ENCODE peak calls at places on chromosomes 4 and X, in four cellular contexts. B, Z, S and P are unnamed samples.

GRCh38 chr4:187004628-187005027 is 281.0 kb upstream of the FAT1 start:
- DNase-seq in S (no peak), Z (no peak), B (no peak), P (no peak)

GRCh38 chr4:184347251-184348239 is 126.8 kb downstream of the IRF2 start:
- DNase-seq in S (peak; percentile 71), B (peak; percentile 68), Z (no peak), P (no peak)

GRCh38 chr4:81136161-81136910 is 78.7 kb downstream of the PRKG2 start:
- DNase-seq in S (no peak), Z (no peak), B (peak; percentile 95), P (no peak)

GRCh38 chr4:165518024-165518616 is 139.3 kb downstream of the CPE start:
- DNase-seq in S (no peak), B (no peak), Z (no peak), P (no peak)

GRCh38 chrX:135516376-135516775 is 4.1 kb upstream of the INTS6L start:
- DNase-seq in B (no peak), Z (no peak), S (no peak), P (no peak)

GRCh38 chrX:70398899-70399298 is 24.2 kb upstream of the GDPD2 start:
- DNase-seq in B (peak; percentile 16), S (no peak), Z (no peak), P (no peak)

GRCh38 chr4:37742149-37742548 is 56.0 kb upstream of the RELL1 start:
- DNase-seq in S (peak; percentile 31), B (no peak), Z (no peak), P (no peak)

GRCh38 chrX:40068048-40068447 is 29.7 kb downstream of the BCOR start:
- DNase-seq in S (no peak), B (no peak), Z (no peak), P (no peak)

GRCh38 chrX:46333550-46333949 is 211.7 kb downstream of the ZNF674 start:
- DNase-seq in S (peak; percentile 53), B (no peak), Z (no peak), P (no peak)

GRCh38 chrX:22165732-22166457 is 106.8 kb upstream of the CBLL2 start:
- DNase-seq in S (no peak), Z (no peak), B (peak; percentile 45), P (no peak)

GRCh38 chrX:1242901-1243402 is 25.7 kb upstream of the CSF2RA start:
- DNase-seq in S (peak; percentile 78), Z (no peak), B (no peak), P (no peak)

GRCh38 chrX:70464051-70464450 is 19.4 kb downstream of the DLG3 start:
- DNase-seq in S (no peak), Z (no peak), B (no peak), P (no peak)

GRCh38 chrX:18461431-18461830 is 36.0 kb downstream of the CDKL5 start:
- DNase-seq in B (no peak), S (no peak), Z (no peak), P (no peak)

GRCh38 chr4:45442466-45442865 is 681.4 kb downstream of the GABRG1 start:
- DNase-seq in Z (no peak), S (no peak), B (no peak), P (no peak)

DNA sequence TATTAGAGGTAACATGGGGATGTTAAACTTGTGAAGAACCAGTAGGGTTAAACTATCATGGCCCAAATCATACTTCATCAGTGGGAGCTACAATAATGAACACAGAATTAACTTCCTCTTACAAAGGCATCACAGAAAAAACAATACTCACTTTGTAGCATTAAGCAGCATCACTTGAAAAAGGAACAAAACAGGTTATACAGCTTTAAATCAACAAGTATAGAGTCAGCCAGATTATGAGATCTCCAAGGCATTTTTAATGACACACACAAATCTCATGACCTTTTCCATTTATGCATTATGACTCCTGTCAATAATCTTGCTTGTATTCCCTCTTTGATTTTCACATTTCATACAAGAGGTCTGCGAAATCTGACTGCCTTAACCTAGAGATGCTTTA is 18.3 kb downstream of the FBXL5 start:
- DNase-seq in Z (no peak), B (no peak), S (no peak), P (no peak)
- H3K36me3 ChIP-seq in Z (no peaks in the 10 kb centered on the region), B (peaks cover 35% of the 10 kb centered on the region), S (peaks cover 8% of the 10 kb centered on the region), P (no peaks in the 10 kb centered on the region)

GRCh38 chrX:119363391-119363790 is 35.7 kb upstream of the SLC25A43 start:
- DNase-seq in Z (no peak), B (no peak), S (no peak), P (no peak)

GRCh38 chrX:119359618-119360382 is 39.3 kb upstream of the SLC25A43 start:
- DNase-seq in Z (no peak), B (no peak), S (no peak), P (no peak)
- TF ChIP-seq CTCF in Z (no peak), B (no peak), S (no peak), P (no peak)

DNA sequence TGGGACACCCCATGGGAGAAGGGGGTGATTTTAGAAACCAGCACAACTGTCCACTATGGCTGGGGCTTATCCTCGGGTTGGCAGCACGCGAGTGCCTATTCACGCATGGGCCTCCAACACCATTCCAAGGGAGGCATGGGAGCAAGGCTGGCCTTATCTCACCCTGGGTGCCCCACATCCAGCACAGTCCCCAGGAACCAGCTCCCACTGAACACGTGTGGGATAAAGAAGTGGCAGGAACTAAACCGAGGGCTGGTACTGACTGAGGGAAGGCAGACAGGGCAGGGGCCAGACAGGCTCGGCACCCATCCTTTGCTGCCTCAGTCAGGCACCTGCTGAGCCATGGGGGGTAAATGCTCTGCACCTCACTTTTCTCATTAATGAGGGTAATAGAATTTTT is 43.7 kb upstream of the GPR78 start:
- DNase-seq in Z (no peak), S (no peak), B (no peak), P (no peak)
- H3K27ac ChIP-seq in Z (no peak overlapping the region), S (peak overlapping the region; percentile 86), B (no peak overlapping the region), P (no peak overlapping the region)

DNA sequence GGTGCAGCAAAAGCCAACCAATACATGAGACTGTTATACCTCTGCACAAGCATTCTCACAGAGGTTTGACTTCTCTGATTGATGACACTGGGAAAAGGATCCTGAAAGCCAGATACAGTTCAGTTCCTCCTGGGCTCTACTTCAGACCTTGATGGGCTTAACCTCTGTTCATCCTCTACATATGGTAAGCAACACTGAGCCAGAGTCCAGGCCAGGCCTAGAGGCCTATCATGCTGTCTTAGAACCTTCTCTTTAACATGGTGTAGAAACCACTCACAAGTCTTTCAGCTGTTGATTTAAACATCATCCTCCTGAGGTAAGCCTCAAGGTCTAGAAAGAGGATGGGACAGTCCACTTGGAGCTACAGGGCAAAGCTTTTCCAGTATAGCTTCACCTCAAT is 9.2 kb downstream of the MAD2L1 start:
- DNase-seq in Z (no peak), B (no peak), S (no peak), P (no peak)
- H3K36me3 ChIP-seq in Z (no peaks in the 10 kb centered on the region), B (no peaks in the 10 kb centered on the region), S (peaks cover 4% of the 10 kb centered on the region), P (no peaks in the 10 kb centered on the region)

GRCh38 chr4:69829678-69830077 is 30.3 kb downstream of the SULT1E1 start:
- DNase-seq in Z (no peak), S (no peak), B (no peak), P (no peak)

GRCh38 chr4:69831270-69831627 is 28.7 kb downstream of the SULT1E1 start:
- DNase-seq in Z (no peak), S (no peak), B (no peak), P (no peak)

GRCh38 chr4:69832326-69833030 is 27.5 kb downstream of the SULT1E1 start:
- DNase-seq in S (no peak), B (no peak), Z (no peak), P (no peak)

GRCh38 chr4:69831646-69832325 is 28.2 kb downstream of the SULT1E1 start:
- DNase-seq in B (no peak), S (no peak), Z (no peak), P (no peak)

GRCh38 chr4:69830529-69831269 is 29.2 kb downstream of the SULT1E1 start:
- DNase-seq in B (no peak), S (peak; percentile 23), Z (no peak), P (no peak)
- TF ChIP-seq CTCF in B (no peak), S (no peak), Z (no peak), P (no peak)